ENCODE peak calls at places on chromosomes 7 and 10, in eight cellular contexts. Z is iPS DF 19.7, C is A172, V is HS-5, D is kidney, I is thoracic aorta, A is EL, K is mucosa of descending colon. B is an unnamed sample.

GRCh38 chr10:78992333-78992732 is 76.4 kb upstream of the ZMIZ1 start:
- DNase-seq in Z (no peak), A (no peak), K (no peak), I (no peak), C (no peak), V (no peak), D (no peak), B (no peak)

GRCh38 chr10:6667679-6668270 is 87.7 kb upstream of the PRKCQ start:
- DNase-seq in K (peak; percentile 55), D (no peak), V (no peak), Z (no peak), C (peak; percentile 50), A (peak; percentile 27), I (no peak), B (no peak)

GRCh38 chr10:103859161-103860141 is 4.1 kb upstream of the SH3PXD2A start:
- DNase-seq in V (peak; percentile 26), C (peak; percentile 52), K (peak; percentile 90), I (no peak), A (peak; percentile 72), D (no peak), Z (no peak), B (peak; percentile 76)

GRCh38 chr7:125773113-125773800 is 843.6 kb upstream of the POT1 start:
- DNase-seq in I (no peak), V (no peak), A (no peak), Z (peak; percentile 33), D (no peak), C (no peak), K (no peak), B (no peak)

GRCh38 chr10:5482016-5482415 is 17.4 kb downstream of the CALML5 start:
- DNase-seq in I (no peak), C (no peak), D (no peak), V (no peak), K (no peak), A (no peak), Z (no peak), B (no peak)

GRCh38 chr10:43892062-43892765 is 243.5 kb upstream of the ZNF32 start:
- DNase-seq in C (peak; percentile 30), Z (no peak), V (no peak), D (no peak), I (no peak), A (peak; percentile 81), K (no peak), B (no peak)

GRCh38 chr10:61900829-61901783 is at the start of gene ARID5B:
- DNase-seq in A (peak; percentile 77), C (peak; percentile 60), D (no peak), I (no peak), K (peak; percentile 87), V (no peak), Z (no peak), B (peak; percentile 61)

GRCh38 chr10:93081834-93082233 is 8.1 kb downstream of the CYP26A1 start:
- DNase-seq in V (no peak), D (no peak), Z (no peak), A (no peak), I (no peak), K (no peak), C (no peak), B (no peak)

GRCh38 chr7:143283344-143283743 is 1.4 kb upstream of the TMEM139 start:
- DNase-seq in D (no peak), V (no peak), K (peak; percentile 62), I (no peak), A (no peak), Z (no peak), C (no peak), B (no peak)

GRCh38 chr10:57593983-57594573 is 673.6 kb downstream of the IPMK start:
- DNase-seq in C (no peak), D (no peak), I (no peak), Z (no peak), K (no peak), V (no peak), A (no peak), B (no peak)